ENCODE peak calls at places on chromosomes 6 and 20, in seven cellular contexts. T is astrocyte of the cerebellum, N is body of pancreas, Q is bronchial epithelial cell, W is endodermal cell, A is testis, M is IMR-90. G is an unnamed sample.

GRCh38 chr6:134609862-134610261 is 291.9 kb upstream of the SGK1 start:
- DNase-seq in T (no peak), A (no peak), Q (no peak), N (no peak), W (no peak), M (no peak), G (peak)

GRCh38 chr6:30684386-30685156 is 1.9 kb downstream of the PPP1R18 start:
- DNase-seq in M (peak), A (no peak), N (no peak), W (no peak), Q (no peak), T (no peak), G (peak)

GRCh38 chr6:152695317-152696043 is 2.2 kb upstream of the MYCT1 start:
- DNase-seq in W (no peak), N (no peak), T (no peak), M (no peak), A (no peak), Q (peak), G (no peak)

GRCh38 chr20:49717693-49718092 is 4.0 kb upstream of the B4GALT5 start:
- DNase-seq in T (no peak), M (peak), W (no peak), Q (peak), N (no peak), A (no peak), G (no peak)

GRCh38 chr20:5065489-5066383 is 54.0 kb downstream of the PCNA start:
- DNase-seq in A (peak), Q (peak), N (peak), W (peak), T (peak), M (peak), G (peak)

GRCh38 chr6:42742116-42742894 is 3.6 kb downstream of the TBCC start:
- DNase-seq in M (peak), Q (peak), N (no peak), A (no peak), T (no peak), W (no peak), G (peak)

GRCh38 chr6:17703256-17703694 is 3.5 kb downstream of the NUP153 start:
- DNase-seq in T (no peak), M (peak), N (peak), W (peak), Q (peak), A (no peak), G (peak)

GRCh38 chr20:37575884-37576283 is 48.2 kb upstream of the BLCAP start:
- DNase-seq in M (no peak), N (no peak), W (peak), T (no peak), Q (no peak), A (no peak), G (no peak)

GRCh38 chr20:2331092-2331491 is 35.3 kb downstream of the TGM3 start:
- DNase-seq in M (no peak), Q (no peak), A (no peak), N (no peak), T (no peak), W (peak), G (no peak)

GRCh38 chr6:75546401-75546800 is 52.8 kb upstream of the FILIP1 start:
- DNase-seq in N (no peak), T (peak), W (no peak), M (peak), A (no peak), Q (no peak), G (peak)
- TF ChIP-seq CTCF in N (no peak), T (no peak), W (peak), M (peak), A (no peak), Q (no peak), G (peak)

DNA sequence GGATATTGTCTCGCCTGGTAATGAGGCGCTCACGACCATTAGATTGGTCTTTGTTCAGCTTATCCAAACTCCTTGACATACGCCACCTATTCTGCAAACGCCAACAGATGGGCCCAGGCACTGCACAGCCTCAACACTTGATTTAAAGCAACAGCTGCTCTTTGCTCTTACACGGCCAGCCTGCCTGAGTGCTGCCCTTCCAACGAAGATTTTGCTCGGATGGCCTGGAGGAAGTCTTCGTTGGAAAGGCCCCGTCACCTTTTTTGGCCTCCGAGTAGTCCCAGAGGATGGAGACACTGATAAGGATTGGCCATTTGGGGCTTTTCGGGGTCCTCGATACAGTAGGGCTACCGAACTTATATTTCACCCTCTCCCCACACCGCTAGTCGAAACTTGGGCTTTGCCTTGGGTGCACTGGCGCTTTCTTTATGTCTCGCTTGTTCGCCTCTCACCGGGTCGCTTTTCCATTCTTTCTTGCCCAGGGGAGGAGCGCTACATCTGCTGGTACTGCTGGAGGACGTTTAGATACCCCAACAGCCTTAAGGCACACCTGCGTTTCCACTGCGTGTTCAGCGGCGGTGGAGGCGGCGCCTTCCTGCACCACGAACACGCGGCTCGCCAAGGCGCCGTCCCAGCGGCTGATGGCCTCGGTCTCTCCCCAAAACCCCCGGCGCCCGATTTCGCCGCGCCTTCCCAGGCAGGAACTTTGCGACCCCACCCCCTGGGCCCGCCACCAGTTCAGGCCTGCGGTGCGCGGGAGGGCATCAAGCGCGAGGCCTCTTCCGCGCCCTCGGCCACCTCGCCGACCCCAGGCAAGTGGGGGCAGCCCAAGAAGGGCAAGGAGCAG is 6.1 kb downstream of the PRDM13 start:
- DNase-seq in N (no peak), M (no peak), T (no peak), W (peak), Q (no peak), A (no peak), G (no peak)
- H3K4me3 ChIP-seq in N (no peak), M (peak), T (peak), W (no peak), Q (no peak), A (peak), G (peak)

GRCh38 chr6:10404107-10404798 is 10.6 kb downstream of the TFAP2A start:
- DNase-seq in T (peak), N (peak), W (peak), M (peak), Q (peak), A (peak), G (peak)
- TF ChIP-seq CTCF in T (peak), N (peak), W (peak), M (peak), Q (peak), A (no peak), G (peak)

GRCh38 chr6:157235600-157236039 is 87.7 kb downstream of the TMEM242 start:
- DNase-seq in M (peak), N (peak), A (peak), T (no peak), Q (peak), W (peak), G (peak)
- H3K4me3 ChIP-seq in M (peak), N (peak), A (peak), T (peak), Q (peak), W (peak), G (peak)

G was measured in fibroblast of villous mesenchyme.